ENCODE peak calls at places on chromosomes 3 and 15, in nine cellular contexts. One of them, this sample, is unnamed.
A peak's percentile ranks its signal among the peaks of the same experiment; 100 is the strongest.

GRCh38 chr3:114850913-114851312 is 296.2 kb downstream of the ZBTB20 start:
- DNase-seq in CD8-positive, alpha-beta T cell: no peak
- DNase-seq in left ventricle myocardium superior: no peak
- DNase-seq in activated naive CD4-positive, alpha-beta T cell treated with Interleukin-2 at 50 U/mL for 16 hours: no peak
- DNase-seq in astrocyte: no peak
- DNase-seq in SW480: no peak
- DNase-seq in hepatocyte: no peak
- DNase-seq in left ventricle myocardium inferior: no peak
- DNase-seq in posterior vena cava: no peak
- DNase-seq in this sample: no peak

GRCh38 chr3:158434412-158435038 is 136.5 kb upstream of the MLF1 start:
- DNase-seq in CD8-positive, alpha-beta T cell: no peak
- DNase-seq in left ventricle myocardium superior: peak; percentile 26
- DNase-seq in activated naive CD4-positive, alpha-beta T cell treated with Interleukin-2 at 50 U/mL for 16 hours: peak; percentile 11
- DNase-seq in astrocyte: peak; percentile 32
- DNase-seq in SW480: peak; percentile 76
- DNase-seq in hepatocyte: peak; percentile 82
- DNase-seq in left ventricle myocardium inferior: no peak
- DNase-seq in posterior vena cava: no peak
- DNase-seq in this sample: peak; percentile 87

GRCh38 chr3:32296251-32297204 is 58.0 kb downstream of the CMTM8 start:
- DNase-seq in CD8-positive, alpha-beta T cell: peak; percentile 78
- DNase-seq in left ventricle myocardium superior: peak; percentile 48
- DNase-seq in activated naive CD4-positive, alpha-beta T cell treated with Interleukin-2 at 50 U/mL for 16 hours: peak; percentile 58
- DNase-seq in astrocyte: peak; percentile 22
- DNase-seq in SW480: peak; percentile 67
- DNase-seq in hepatocyte: peak; percentile 76
- DNase-seq in left ventricle myocardium inferior: peak; percentile 55
- DNase-seq in posterior vena cava: peak; percentile 83
- DNase-seq in this sample: peak; percentile 68

GRCh38 chr3:89171681-89172080 is 64.3 kb downstream of the EPHA3 start:
- DNase-seq in CD8-positive, alpha-beta T cell: no peak
- DNase-seq in left ventricle myocardium superior: no peak
- DNase-seq in activated naive CD4-positive, alpha-beta T cell treated with Interleukin-2 at 50 U/mL for 16 hours: no peak
- DNase-seq in astrocyte: peak; percentile 6
- DNase-seq in SW480: no peak
- DNase-seq in hepatocyte: no peak
- DNase-seq in left ventricle myocardium inferior: no peak
- DNase-seq in posterior vena cava: no peak
- DNase-seq in this sample: no peak

GRCh38 chr3:155604967-155605366 is 139.9 kb downstream of the PLCH1 start:
- DNase-seq in CD8-positive, alpha-beta T cell: no peak
- DNase-seq in left ventricle myocardium superior: no peak
- DNase-seq in activated naive CD4-positive, alpha-beta T cell treated with Interleukin-2 at 50 U/mL for 16 hours: no peak
- DNase-seq in astrocyte: no peak
- DNase-seq in SW480: no peak
- DNase-seq in hepatocyte: no peak
- DNase-seq in left ventricle myocardium inferior: no peak
- DNase-seq in posterior vena cava: no peak
- DNase-seq in this sample: no peak

GRCh38 chr3:56291953-56292352 is 176.3 kb downstream of the ERC2 start:
- DNase-seq in CD8-positive, alpha-beta T cell: no peak
- DNase-seq in left ventricle myocardium superior: no peak
- DNase-seq in activated naive CD4-positive, alpha-beta T cell treated with Interleukin-2 at 50 U/mL for 16 hours: no peak
- DNase-seq in astrocyte: peak; percentile 85
- DNase-seq in SW480: no peak
- DNase-seq in hepatocyte: no peak
- DNase-seq in left ventricle myocardium inferior: no peak
- DNase-seq in posterior vena cava: no peak
- DNase-seq in this sample: no peak

GRCh38 chr3:99866167-99866810 is 48.6 kb downstream of the CMSS1 start:
- DNase-seq in CD8-positive, alpha-beta T cell: no peak
- DNase-seq in left ventricle myocardium superior: no peak
- DNase-seq in activated naive CD4-positive, alpha-beta T cell treated with Interleukin-2 at 50 U/mL for 16 hours: no peak
- DNase-seq in astrocyte: peak; percentile 90
- DNase-seq in SW480: no peak
- DNase-seq in hepatocyte: no peak
- DNase-seq in left ventricle myocardium inferior: no peak
- DNase-seq in posterior vena cava: no peak
- DNase-seq in this sample: no peak

GRCh38 chr3:172217877-172218276 is 178.5 kb downstream of the FNDC3B start:
- DNase-seq in CD8-positive, alpha-beta T cell: no peak
- DNase-seq in left ventricle myocardium superior: no peak
- DNase-seq in activated naive CD4-positive, alpha-beta T cell treated with Interleukin-2 at 50 U/mL for 16 hours: no peak
- DNase-seq in astrocyte: peak; percentile 41
- DNase-seq in SW480: no peak
- DNase-seq in hepatocyte: no peak
- DNase-seq in left ventricle myocardium inferior: no peak
- DNase-seq in posterior vena cava: no peak
- DNase-seq in this sample: no peak

GRCh38 chr15:67850995-67851535 is 11.2 kb upstream of the RNU6-1 start:
- DNase-seq in CD8-positive, alpha-beta T cell: no peak
- DNase-seq in left ventricle myocardium superior: no peak
- DNase-seq in activated naive CD4-positive, alpha-beta T cell treated with Interleukin-2 at 50 U/mL for 16 hours: no peak
- DNase-seq in astrocyte: peak; percentile 36
- DNase-seq in SW480: no peak
- DNase-seq in hepatocyte: no peak
- DNase-seq in left ventricle myocardium inferior: no peak
- DNase-seq in posterior vena cava: peak; percentile 73
- DNase-seq in this sample: no peak

GRCh38 chr3:62823461-62824050 is 51.7 kb downstream of the CADPS start:
- DNase-seq in CD8-positive, alpha-beta T cell: no peak
- DNase-seq in left ventricle myocardium superior: no peak
- DNase-seq in activated naive CD4-positive, alpha-beta T cell treated with Interleukin-2 at 50 U/mL for 16 hours: no peak
- DNase-seq in astrocyte: no peak
- DNase-seq in SW480: no peak
- DNase-seq in hepatocyte: no peak
- DNase-seq in left ventricle myocardium inferior: no peak
- DNase-seq in posterior vena cava: no peak
- DNase-seq in this sample: no peak

GRCh38 chr3:170811928-170812591 is 57.9 kb downstream of the RPL22L1 start:
- DNase-seq in CD8-positive, alpha-beta T cell: peak; percentile 72
- DNase-seq in left ventricle myocardium superior: peak; percentile 35
- DNase-seq in activated naive CD4-positive, alpha-beta T cell treated with Interleukin-2 at 50 U/mL for 16 hours: peak; percentile 65
- DNase-seq in astrocyte: peak; percentile 52
- DNase-seq in SW480: peak; percentile 91
- DNase-seq in hepatocyte: peak; percentile 89
- DNase-seq in left ventricle myocardium inferior: peak; percentile 37
- DNase-seq in posterior vena cava: peak; percentile 83
- DNase-seq in this sample: peak; percentile 97

GRCh38 chr15:42691308-42691707 is 45.6 kb downstream of the CDAN1 start:
- DNase-seq in CD8-positive, alpha-beta T cell: no peak
- DNase-seq in left ventricle myocardium superior: no peak
- DNase-seq in activated naive CD4-positive, alpha-beta T cell treated with Interleukin-2 at 50 U/mL for 16 hours: no peak
- DNase-seq in astrocyte: no peak
- DNase-seq in SW480: no peak
- DNase-seq in hepatocyte: no peak
- DNase-seq in left ventricle myocardium inferior: no peak
- DNase-seq in posterior vena cava: no peak
- DNase-seq in this sample: no peak

GRCh38 chr3:127848131-127849129 is 26.1 kb upstream of the MGLL start:
- DNase-seq in CD8-positive, alpha-beta T cell: no peak
- DNase-seq in left ventricle myocardium superior: no peak
- DNase-seq in activated naive CD4-positive, alpha-beta T cell treated with Interleukin-2 at 50 U/mL for 16 hours: no peak
- DNase-seq in astrocyte: no peak
- DNase-seq in SW480: no peak
- DNase-seq in hepatocyte: peak; percentile 34
- DNase-seq in left ventricle myocardium inferior: no peak
- DNase-seq in posterior vena cava: no peak
- DNase-seq in this sample: peak; percentile 43

GRCh38 chr3:156558389-156558788 is 3.5 kb upstream of the SSR3 start:
- DNase-seq in CD8-positive, alpha-beta T cell: no peak
- DNase-seq in left ventricle myocardium superior: no peak
- DNase-seq in activated naive CD4-positive, alpha-beta T cell treated with Interleukin-2 at 50 U/mL for 16 hours: no peak
- DNase-seq in astrocyte: no peak
- DNase-seq in SW480: no peak
- DNase-seq in hepatocyte: no peak
- DNase-seq in left ventricle myocardium inferior: no peak
- DNase-seq in posterior vena cava: no peak
- DNase-seq in this sample: no peak

GRCh38 chr15:29747837-29748417 is 74.3 kb downstream of the TJP1 start:
- DNase-seq in CD8-positive, alpha-beta T cell: no peak
- DNase-seq in left ventricle myocardium superior: no peak
- DNase-seq in activated naive CD4-positive, alpha-beta T cell treated with Interleukin-2 at 50 U/mL for 16 hours: no peak
- DNase-seq in astrocyte: no peak
- DNase-seq in SW480: no peak
- DNase-seq in hepatocyte: no peak
- DNase-seq in left ventricle myocardium inferior: no peak
- DNase-seq in posterior vena cava: no peak
- DNase-seq in this sample: peak; percentile 64

GRCh38 chr15:43749690-43750345 is 3.6 kb downstream of the PDIA3 start:
- DNase-seq in CD8-positive, alpha-beta T cell: no peak
- DNase-seq in left ventricle myocardium superior: no peak
- DNase-seq in activated naive CD4-positive, alpha-beta T cell treated with Interleukin-2 at 50 U/mL for 16 hours: peak; percentile 50
- DNase-seq in astrocyte: peak; percentile 5
- DNase-seq in SW480: no peak
- DNase-seq in hepatocyte: no peak
- DNase-seq in left ventricle myocardium inferior: no peak
- DNase-seq in posterior vena cava: no peak
- DNase-seq in this sample: no peak

GRCh38 chr15:64836023-64836536 is 5.6 kb upstream of the PLEKHO2 start:
- DNase-seq in CD8-positive, alpha-beta T cell: no peak
- DNase-seq in left ventricle myocardium superior: no peak
- DNase-seq in activated naive CD4-positive, alpha-beta T cell treated with Interleukin-2 at 50 U/mL for 16 hours: no peak
- DNase-seq in astrocyte: no peak
- DNase-seq in SW480: no peak
- DNase-seq in hepatocyte: no peak
- DNase-seq in left ventricle myocardium inferior: no peak
- DNase-seq in posterior vena cava: no peak
- DNase-seq in this sample: no peak